ENCODE peak calls at places on chromosomes 16 and 17, in five cellular contexts. K, B, P, F and Y are unnamed samples.

GRCh38 chr17:2171725-2172446 is 117.0 kb downstream of the HIC1 start:
- DNase-seq in B (no peak), K (no peak), F (peak), P (no peak), Y (peak)

GRCh38 chr17:68981288-68981687 is 26.1 kb upstream of the ABCA8 start:
- DNase-seq in K (no peak), B (no peak), P (peak), F (peak), Y (peak)

GRCh38 chr17:42760652-42761581 is at the start of gene RAMP2:
- DNase-seq in F (peak), P (peak), B (no peak), K (no peak), Y (no peak)

GRCh38 chr17:16941072-16941641 is 30.8 kb downstream of the TNFRSF13B start:
- DNase-seq in F (no peak), B (no peak), K (no peak), P (no peak), Y (no peak)

GRCh38 chr16:81808933-81809480 is 29.9 kb downstream of the PLCG2 start:
- DNase-seq in P (no peak), B (no peak), K (no peak), F (no peak), Y (no peak)

GRCh38 chr17:7191069-7191468 is 11.9 kb upstream of the ASGR1 start:
- DNase-seq in P (no peak), F (no peak), B (no peak), K (no peak), Y (no peak)

GRCh38 chr17:40533896-40534295 is 31.4 kb downstream of the CCR7 start:
- DNase-seq in B (no peak), P (no peak), K (no peak), F (no peak), Y (no peak)

GRCh38 chr17:44862278-44862914 is 14.7 kb downstream of the HIGD1B start:
- DNase-seq in B (no peak), P (no peak), K (no peak), F (no peak), Y (no peak)

GRCh38 chr16:69404275-69404805 is 18.5 kb upstream of the TERF2 start:
- DNase-seq in K (no peak), P (no peak), F (peak), B (no peak), Y (peak)

GRCh38 chr16:23836404-23837291 is 865 bp downstream of the PRKCB start:
- DNase-seq in F (no peak), B (peak), P (no peak), K (no peak), Y (peak)

GRCh38 chr17:3794890-3795757 is 5.9 kb downstream of the ITGAE start:
- DNase-seq in F (peak), K (no peak), B (peak), P (no peak), Y (no peak)

GRCh38 chr17:75779987-75780889 is 4.4 kb upstream of the UNK start:
- DNase-seq in K (no peak), P (no peak), B (no peak), F (no peak), Y (no peak)

GRCh38 chr17:2688351-2689342 is 22.9 kb downstream of the CLUH start:
- DNase-seq in P (peak), B (no peak), K (no peak), F (no peak), Y (no peak)

GRCh38 chr17:55567240-55568216 is 56.3 kb upstream of the SMIM36 start:
- DNase-seq in B (no peak), F (no peak), P (no peak), K (no peak), Y (no peak)

GRCh38 chr16:70665806-70666735 is 19.7 kb downstream of the IL34 start:
- DNase-seq in P (no peak), K (no peak), F (no peak), B (no peak), Y (no peak)

GRCh38 chr16:52584354-52584840 is 37.5 kb upstream of the TOX3 start:
- DNase-seq in P (no peak), B (no peak), F (no peak), K (no peak), Y (no peak)

GRCh38 chr16:89018605-89019158 is 41.7 kb upstream of the CBFA2T3 start:
- DNase-seq in K (no peak), B (no peak), F (no peak), P (no peak), Y (no peak)

GRCh38 chr16:52561910-52562741 is 15.2 kb upstream of the TOX3 start:
- DNase-seq in F (no peak), B (no peak), K (no peak), P (no peak), Y (no peak)

GRCh38 chr17:40283662-40284061 is 4.0 kb upstream of the CDC6 start:
- DNase-seq in B (no peak), F (peak), K (no peak), P (no peak), Y (no peak)